ENCODE peak calls at places on chromosomes 16 and 17, in five cellular contexts. D is T-helper 1 cell, S is NCI-H1092, B is omental fat pad, Q is tibial artery. G is an unnamed sample.
A peak's percentile ranks its signal among the peaks of the same experiment; 100 is the strongest.

GRCh38 chr17:42174126-42174783 is 6.7 kb downstream of the KCNH4 start:
- DNase-seq in S (no peak), B (no peak), D (no peak), Q (no peak), G (no peak)

GRCh38 chr17:45318561-45319230 is 1.9 kb upstream of the MAP3K14 start:
- DNase-seq in D (no peak), S (no peak), Q (no peak), B (no peak), G (no peak)

GRCh38 chr16:85715169-85716015 is 26.6 kb upstream of the GINS2 start:
- DNase-seq in B (no peak), Q (no peak), S (peak; percentile 94), D (no peak), G (peak; percentile 62)

GRCh38 chr17:57766307-57766943 is 21.3 kb upstream of the CCDC182 start:
- DNase-seq in Q (no peak), S (no peak), B (no peak), D (no peak), G (no peak)

GRCh38 chr16:57611184-57611583 is 17.2 kb upstream of the ADGRG1 start:
- DNase-seq in Q (no peak), S (no peak), D (no peak), B (no peak), G (no peak)

GRCh38 chr16:11903906-11904305 is 11.8 kb downstream of the GSPT1 start:
- DNase-seq in Q (no peak), B (no peak), D (no peak), S (no peak), G (no peak)

GRCh38 chr17:64682261-64683181 is 20.4 kb upstream of the SMURF2 start:
- DNase-seq in B (no peak), S (no peak), D (no peak), Q (no peak), G (no peak)

GRCh38 chr17:36591434-36592315 is at the start of gene DHRS11:
- DNase-seq in B (peak; percentile 47), Q (peak; percentile 76), S (peak; percentile 61), D (peak; percentile 69), G (peak; percentile 42)

GRCh38 chr16:58510776-58511628 is 4.3 kb upstream of the SETD6 start:
- DNase-seq in Q (no peak), B (no peak), S (no peak), D (no peak), G (no peak)

GRCh38 chr16:49281843-49282642 is 405 bp upstream of the CBLN1 start:
- DNase-seq in B (no peak), S (peak; percentile 93), D (no peak), Q (peak; percentile 56), G (peak; percentile 93)

GRCh38 chr17:77266891-77267341 is 126.1 kb downstream of the SEC14L1 start:
- DNase-seq in Q (no peak), D (no peak), S (no peak), B (no peak), G (no peak)

GRCh38 chr17:71361691-71362450 is 758.9 kb upstream of the SOX9 start:
- DNase-seq in B (no peak), Q (no peak), D (no peak), S (no peak), G (no peak)

GRCh38 chr16:27286446-27286845 is 17.9 kb upstream of the NSMCE1 start:
- DNase-seq in B (no peak), Q (peak; percentile 53), S (no peak), D (no peak), G (no peak)

GRCh38 chr17:31700973-31701372 is 158.1 kb downstream of the COPRS start:
- DNase-seq in B (no peak), Q (no peak), D (no peak), S (no peak), G (no peak)

GRCh38 chr17:36195474-36196098 is 972 bp downstream of the CCL3L1 start:
- DNase-seq in B (no peak), D (no peak), Q (no peak), S (no peak), G (no peak)

GRCh38 chr16:55668337-55669281 is 12.8 kb downstream of the SLC6A2 start:
- DNase-seq in S (no peak), B (no peak), D (no peak), Q (no peak), G (no peak)

GRCh38 chr17:2059125-2059836 is 4.4 kb downstream of the HIC1 start:
- DNase-seq in D (no peak), S (no peak), Q (peak; percentile 55), B (no peak), G (no peak)

GRCh38 chr17:45235071-45236001 is 13.7 kb downstream of the FMNL1 start:
- DNase-seq in D (peak; percentile 80), Q (peak; percentile 76), B (peak; percentile 92), S (peak; percentile 27), G (no peak)

GRCh38 chr16:56226840-56227525 is 35.7 kb downstream of the GNAO1 start:
- DNase-seq in B (no peak), S (no peak), Q (no peak), D (no peak), G (peak; percentile 35)

GRCh38 chr16:11099672-11100195 is 155.4 kb downstream of the CLEC16A start:
- DNase-seq in Q (no peak), S (no peak), D (no peak), B (no peak), G (no peak)

GRCh38 chr17:43703630-43704029 is 41.9 kb upstream of the MEOX1 start:
- DNase-seq in S (no peak), B (no peak), Q (no peak), D (no peak), G (no peak)

G was measured in NCI-H2107.